ENCODE peak calls at places on chromosomes 5 and 9, in seven cellular contexts. N, L, R, X, V, P and W are unnamed samples.

GRCh38 chr5:148172377-148172776 is 4.0 kb downstream of the SPINK14 start:
- DNase-seq in N (no peak), L (no peak), R (no peak), X (no peak), V (no peak), P (no peak), W (no peak)

GRCh38 chr9:110900451-110900850 is 137.8 kb downstream of the LPAR1 start:
- DNase-seq in N (no peak), L (no peak), R (no peak), X (no peak), V (no peak), P (no peak), W (no peak)

GRCh38 chr9:92185681-92186080 is 70.5 kb upstream of the SPTLC1 start:
- DNase-seq in N (no peak), L (no peak), R (no peak), X (no peak), V (no peak), P (no peak), W (no peak)

GRCh38 chr5:119275873-119276214 is 80.0 kb upstream of the TNFAIP8 start:
- DNase-seq in N (peak; percentile 36), L (peak; percentile 95), R (no peak), X (no peak), V (peak; percentile 58), P (peak; percentile 75), W (no peak)

GRCh38 chr9:126166866-126167265 is 159.8 kb upstream of the MVB12B start:
- DNase-seq in N (no peak), L (no peak), R (no peak), X (no peak), V (no peak), P (no peak), W (no peak)

GRCh38 chr5:124398471-124398870 is 348.0 kb downstream of the ZNF608 start:
- DNase-seq in N (no peak), L (no peak), R (no peak), X (no peak), V (no peak), P (no peak), W (no peak)

GRCh38 chr9:12643686-12644085 is 49.5 kb upstream of the TYRP1 start:
- DNase-seq in N (no peak), L (no peak), R (no peak), X (no peak), V (no peak), P (no peak), W (no peak)

GRCh38 chr5:138138949-138139775 is at the start of gene NME5:
- DNase-seq in N (no peak), L (no peak), R (peak; percentile 81), X (no peak), V (peak; percentile 25), P (peak; percentile 75), W (no peak)

GRCh38 chr5:78593465-78593864 is 55.1 kb downstream of the LHFPL2 start:
- DNase-seq in N (no peak), L (no peak), R (no peak), X (no peak), V (no peak), P (no peak), W (no peak)

GRCh38 chr5:17928571-17928970 is 294.3 kb downstream of the TAF11L14 start:
- DNase-seq in N (no peak), L (no peak), R (no peak), X (no peak), V (no peak), P (no peak), W (no peak)

GRCh38 chr5:97501286-97501964 is 318.4 kb upstream of the RIOK2 start:
- DNase-seq in N (no peak), L (no peak), R (no peak), X (no peak), V (no peak), P (no peak), W (no peak)

GRCh38 chr9:136085815-136086212 is 9.3 kb downstream of the NACC2 start:
- DNase-seq in N (no peak), L (no peak), R (no peak), X (no peak), V (no peak), P (no peak), W (no peak)

GRCh38 chr5:115838885-115839518 is 2.4 kb downstream of the ATG12 start:
- DNase-seq in N (no peak), L (peak; percentile 79), R (no peak), X (no peak), V (peak; percentile 10), P (peak; percentile 65), W (no peak)

GRCh38 chr9:16501726-16502125 is 368.7 kb downstream of the BNC2 start:
- DNase-seq in N (no peak), L (no peak), R (no peak), X (no peak), V (no peak), P (no peak), W (no peak)